ENCODE peak calls at places on chromosome 15, in eight cellular contexts. H is A549, P is HL-60, Y is HCT116, G is SK-N-SH, R is Panc1, O is HepG2, V is GM12878. L is an unnamed sample.

GRCh38 chr15:39720721-39721611 is 61.7 kb downstream of the FSIP1 start:
- DNase-seq in H (no peak), P (no peak), Y (no peak), G (no peak), R (no peak), O (no peak), V (no peak), L (no peak)

GRCh38 chr15:92473784-92474183 is 80.1 kb downstream of the ST8SIA2 start:
- DNase-seq in H (no peak), P (no peak), Y (no peak), G (no peak), R (no peak), O (no peak), V (no peak), L (no peak)

GRCh38 chr15:33865416-33865815 is 102.9 kb upstream of the CHRM5 start:
- DNase-seq in H (no peak), P (no peak), Y (no peak), G (no peak), R (no peak), O (no peak), V (no peak), L (no peak)

GRCh38 chr15:38238311-38238710 is 14.3 kb upstream of the SPRED1 start:
- DNase-seq in H (no peak), P (no peak), Y (no peak), G (no peak), R (no peak), O (no peak), V (no peak), L (no peak)

GRCh38 chr15:77030042-77030927 is 35.4 kb downstream of the PSTPIP1 start:
- DNase-seq in H (no peak), P (no peak), Y (no peak), G (peak), R (no peak), O (no peak), V (no peak), L (peak)

GRCh38 chr15:31372635-31373091 is 46.0 kb downstream of the KLF13 start:
- DNase-seq in H (no peak), P (no peak), Y (no peak), G (peak), R (no peak), O (no peak), V (no peak), L (peak)

GRCh38 chr15:100635406-100636071 is 33.1 kb downstream of the ASB7 start:
- DNase-seq in H (no peak), P (no peak), Y (no peak), G (no peak), R (no peak), O (no peak), V (no peak), L (peak)

GRCh38 chr15:74319596-74320357 is 47.7 kb downstream of the CYP11A1 start:
- DNase-seq in H (no peak), P (no peak), Y (no peak), G (peak), R (no peak), O (no peak), V (no peak), L (peak)

GRCh38 chr15:61796056-61796455 is 264.2 kb downstream of the VPS13C start:
- DNase-seq in H (no peak), P (no peak), Y (no peak), G (no peak), R (no peak), O (no peak), V (no peak), L (no peak)

GRCh38 chr15:78564743-78565096 is 600 bp upstream of the CHRNA5 start:
- DNase-seq in H (no peak), P (no peak), Y (no peak), G (no peak), R (no peak), O (no peak), V (no peak), L (no peak)

GRCh38 chr15:70195171-70195807 is 97.6 kb upstream of the TLE3 start:
- DNase-seq in H (no peak), P (no peak), Y (no peak), G (no peak), R (no peak), O (no peak), V (no peak), L (no peak)

GRCh38 chr15:78046796-78047341 is 30.6 kb downstream of the TBC1D2B start:
- DNase-seq in H (no peak), P (peak), Y (no peak), G (no peak), R (no peak), O (no peak), V (no peak), L (no peak)

GRCh38 chr15:43702174-43702573 is 8.5 kb downstream of the CKMT1A start:
- DNase-seq in H (no peak), P (no peak), Y (no peak), G (no peak), R (no peak), O (no peak), V (no peak), L (no peak)

GRCh38 chr15:90979582-90979981 is 14.8 kb downstream of the PRC1 start:
- DNase-seq in H (no peak), P (no peak), Y (no peak), G (no peak), R (no peak), O (no peak), V (no peak), L (no peak)

GRCh38 chr15:82832601-82833209 is 23.3 kb downstream of the WHAMM start:
- DNase-seq in H (peak), P (peak), Y (peak), G (no peak), R (peak), O (no peak), V (peak), L (no peak)

GRCh38 chr15:62706361-62706760 is 336.2 kb upstream of the TPM1 start:
- DNase-seq in H (no peak), P (no peak), Y (no peak), G (peak), R (no peak), O (no peak), V (no peak), L (no peak)

GRCh38 chr15:85750319-85750806 is 44.4 kb downstream of the KLHL25 start:
- DNase-seq in H (no peak), P (no peak), Y (no peak), G (no peak), R (no peak), O (no peak), V (no peak), L (peak)

GRCh38 chr15:75545066-75545465 is 34.0 kb downstream of the PTPN9 start:
- DNase-seq in H (no peak), P (no peak), Y (no peak), G (no peak), R (no peak), O (no peak), V (no peak), L (no peak)

GRCh38 chr15:92391640-92392039 is 2.0 kb upstream of the ST8SIA2 start:
- DNase-seq in H (peak), P (no peak), Y (peak), G (no peak), R (no peak), O (peak), V (no peak), L (peak)

GRCh38 chr15:88655103-88655553 is 16.3 kb downstream of the ISG20 start:
- DNase-seq in H (no peak), P (no peak), Y (no peak), G (no peak), R (no peak), O (no peak), V (no peak), L (no peak)

GRCh38 chr15:64441852-64442251 is 18.5 kb upstream of the ZNF609 start:
- DNase-seq in H (no peak), P (no peak), Y (no peak), G (no peak), R (no peak), O (no peak), V (no peak), L (no peak)

GRCh38 chr15:64443747-64444621 is 16.4 kb upstream of the ZNF609 start:
- DNase-seq in H (peak), P (peak), Y (peak), G (no peak), R (peak), O (peak), V (no peak), L (no peak)

GRCh38 chr15:64444836-64445235 is 15.5 kb upstream of the ZNF609 start:
- DNase-seq in H (no peak), P (no peak), Y (no peak), G (no peak), R (no peak), O (no peak), V (no peak), L (no peak)

GRCh38 chr15:64438653-64439447 is 21.5 kb upstream of the ZNF609 start:
- DNase-seq in H (no peak), P (peak), Y (no peak), G (no peak), R (no peak), O (no peak), V (no peak), L (no peak)

GRCh38 chr15:64443016-64443415 is 17.4 kb upstream of the ZNF609 start:
- DNase-seq in H (no peak), P (no peak), Y (no peak), G (no peak), R (no peak), O (no peak), V (no peak), L (no peak)
- TF ChIP-seq REST in H (no peak), P (no peak), Y (no peak), G (no peak), R (no peak), O (no peak), V (no peak), L (no peak)

DNA sequence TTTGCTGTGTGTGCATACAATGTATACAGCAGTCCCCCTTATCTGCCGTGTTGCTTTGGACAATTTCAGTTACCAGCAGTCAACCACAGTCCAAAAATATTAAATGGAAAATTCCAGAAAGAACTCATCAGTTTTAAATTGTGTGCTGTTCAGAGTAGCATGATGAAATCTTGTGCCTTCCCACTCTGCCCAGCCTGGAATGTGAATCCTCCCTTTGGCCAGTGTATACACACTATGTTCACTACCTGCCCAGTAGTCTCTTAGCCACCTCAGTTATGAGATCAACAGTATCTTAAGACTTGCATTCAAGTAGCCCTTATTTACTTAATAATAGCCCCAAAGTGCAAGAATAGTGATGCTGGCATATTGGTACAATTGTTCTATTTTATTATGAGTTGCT is 133.6 kb upstream of the ABHD17C start:
- DNase-seq in H (no peak), P (no peak), Y (no peak), G (no peak), R (no peak), O (no peak), V (no peak), L (no peak)
- TF ChIP-seq REST in H (no peak), P (no peak), Y (no peak), G (no peak), R (no peak), O (no peak), V (no peak), L (no peak)

GRCh38 chr15:59152694-59153450 is 47.9 kb downstream of the CCNB2 start:
- DNase-seq in H (no peak), P (no peak), Y (no peak), G (no peak), R (no peak), O (no peak), V (no peak), L (no peak)

GRCh38 chr15:59153466-59153865 is 48.5 kb downstream of the CCNB2 start:
- DNase-seq in H (no peak), P (no peak), Y (no peak), G (no peak), R (no peak), O (no peak), V (no peak), L (no peak)

GRCh38 chr15:59148160-59148810 is 43.3 kb downstream of the CCNB2 start:
- DNase-seq in H (no peak), P (no peak), Y (no peak), G (no peak), R (no peak), O (no peak), V (no peak), L (peak)

GRCh38 chr15:59147666-59148065 is 42.7 kb downstream of the CCNB2 start:
- DNase-seq in H (no peak), P (no peak), Y (no peak), G (no peak), R (no peak), O (no peak), V (no peak), L (no peak)

GRCh38 chr15:59150185-59150584 is 45.2 kb downstream of the CCNB2 start:
- DNase-seq in H (no peak), P (no peak), Y (no peak), G (no peak), R (no peak), O (no peak), V (no peak), L (no peak)
- TF ChIP-seq REST in H (no peak), P (no peak), Y (no peak), G (no peak), R (no peak), O (no peak), V (no peak), L (no peak)

DNA sequence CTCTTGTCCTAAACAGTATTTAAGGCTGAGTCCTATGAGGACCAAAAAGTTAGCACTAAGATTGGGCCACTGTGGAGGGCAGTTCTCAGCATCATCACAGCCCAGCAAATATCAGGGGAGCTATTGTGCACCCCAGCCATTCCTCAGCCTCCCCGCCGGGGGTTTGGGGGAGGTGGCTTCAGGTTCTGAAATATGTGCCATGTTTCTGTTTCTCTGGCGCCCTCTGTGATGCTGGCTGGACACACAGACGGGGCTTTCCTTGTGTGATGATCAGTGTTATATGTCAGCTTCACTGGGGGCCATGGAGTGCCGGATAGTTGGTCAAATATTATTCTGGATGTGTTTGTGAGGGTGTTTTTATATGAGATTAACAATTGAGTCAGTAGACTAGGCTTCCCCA is 106.8 kb downstream of the GABRG3 start:
- DNase-seq in H (no peak), P (no peak), Y (no peak), G (peak), R (no peak), O (no peak), V (no peak), L (peak)
- TF ChIP-seq REST in H (no peak), P (no peak), Y (no peak), G (no peak), R (no peak), O (no peak), V (no peak), L (no peak)